ENCODE peak calls at places on chromosomes 2 and 18, in ten cellular contexts. One of them, this sample, is unnamed.

GRCh38 chr2:12416600-12416999 is 300.1 kb upstream of the TRIB2 start:
- DNase-seq in hepatocyte: peak
- DNase-seq in HepG2: peak
- DNase-seq in K562: peak
- DNase-seq in H1: no peak
- DNase-seq in chondrocyte: no peak
- DNase-seq in mesothelial cell of epicardium: no peak
- DNase-seq in A549: no peak
- DNase-seq in foreskin fibroblast: peak
- DNase-seq in CD14-positive monocyte: no peak
- DNase-seq in this sample: peak

GRCh38 chr2:70674636-70675430 is 93.2 kb downstream of the ADD2 start:
- DNase-seq in hepatocyte: no peak
- DNase-seq in HepG2: no peak
- DNase-seq in K562: no peak
- DNase-seq in H1: no peak
- DNase-seq in chondrocyte: no peak
- DNase-seq in mesothelial cell of epicardium: no peak
- DNase-seq in A549: no peak
- DNase-seq in foreskin fibroblast: no peak
- DNase-seq in CD14-positive monocyte: no peak
- DNase-seq in this sample: no peak

GRCh38 chr2:105397959-105398521 is 811 bp downstream of the FHL2 start:
- DNase-seq in hepatocyte: no peak
- DNase-seq in HepG2: no peak
- DNase-seq in K562: peak
- DNase-seq in H1: no peak
- DNase-seq in chondrocyte: no peak
- DNase-seq in mesothelial cell of epicardium: no peak
- DNase-seq in A549: no peak
- DNase-seq in foreskin fibroblast: peak
- DNase-seq in CD14-positive monocyte: no peak
- DNase-seq in this sample: no peak

GRCh38 chr2:135783416-135783815 is 41.8 kb downstream of the UBXN4 start:
- DNase-seq in hepatocyte: no peak
- DNase-seq in HepG2: no peak
- DNase-seq in K562: no peak
- DNase-seq in H1: no peak
- DNase-seq in chondrocyte: no peak
- DNase-seq in mesothelial cell of epicardium: no peak
- DNase-seq in A549: no peak
- DNase-seq in foreskin fibroblast: no peak
- DNase-seq in CD14-positive monocyte: no peak
- DNase-seq in this sample: no peak

GRCh38 chr2:125168442-125168841 is 1143.4 kb downstream of the CNTNAP5 start:
- DNase-seq in hepatocyte: no peak
- DNase-seq in HepG2: no peak
- DNase-seq in K562: no peak
- DNase-seq in H1: no peak
- DNase-seq in chondrocyte: no peak
- DNase-seq in mesothelial cell of epicardium: no peak
- DNase-seq in A549: no peak
- DNase-seq in foreskin fibroblast: no peak
- DNase-seq in CD14-positive monocyte: no peak
- DNase-seq in this sample: no peak

GRCh38 chr2:157803914-157804313 is 72.2 kb downstream of the ACVR1 start:
- DNase-seq in hepatocyte: no peak
- DNase-seq in HepG2: no peak
- DNase-seq in K562: no peak
- DNase-seq in H1: no peak
- DNase-seq in chondrocyte: no peak
- DNase-seq in mesothelial cell of epicardium: no peak
- DNase-seq in A549: no peak
- DNase-seq in foreskin fibroblast: no peak
- DNase-seq in CD14-positive monocyte: no peak
- DNase-seq in this sample: no peak

GRCh38 chr2:70902067-70902442 is 33.6 kb upstream of the ATP6V1B1 start:
- DNase-seq in hepatocyte: no peak
- DNase-seq in HepG2: peak
- DNase-seq in K562: no peak
- DNase-seq in H1: no peak
- DNase-seq in chondrocyte: no peak
- DNase-seq in mesothelial cell of epicardium: no peak
- DNase-seq in A549: no peak
- DNase-seq in foreskin fibroblast: no peak
- DNase-seq in CD14-positive monocyte: no peak
- DNase-seq in this sample: no peak

GRCh38 chr2:121489284-121489683 is 41.4 kb upstream of the RNU4ATAC start:
- DNase-seq in hepatocyte: no peak
- DNase-seq in HepG2: peak
- DNase-seq in K562: no peak
- DNase-seq in H1: no peak
- DNase-seq in chondrocyte: no peak
- DNase-seq in mesothelial cell of epicardium: no peak
- DNase-seq in A549: no peak
- DNase-seq in foreskin fibroblast: peak
- DNase-seq in CD14-positive monocyte: no peak
- DNase-seq in this sample: no peak

GRCh38 chr2:174063492-174064092 is 98.4 kb upstream of the SP3 start:
- DNase-seq in hepatocyte: no peak
- DNase-seq in HepG2: no peak
- DNase-seq in K562: no peak
- DNase-seq in H1: no peak
- DNase-seq in chondrocyte: no peak
- DNase-seq in mesothelial cell of epicardium: no peak
- DNase-seq in A549: no peak
- DNase-seq in foreskin fibroblast: no peak
- DNase-seq in CD14-positive monocyte: no peak
- DNase-seq in this sample: no peak

GRCh38 chr2:33476100-33476792 is at the start of gene RASGRP3:
- DNase-seq in hepatocyte: peak
- DNase-seq in HepG2: peak
- DNase-seq in K562: peak
- DNase-seq in H1: peak
- DNase-seq in chondrocyte: no peak
- DNase-seq in mesothelial cell of epicardium: peak
- DNase-seq in A549: peak
- DNase-seq in foreskin fibroblast: peak
- DNase-seq in CD14-positive monocyte: peak
- DNase-seq in this sample: peak

GRCh38 chr2:144583741-144584453 is 64.0 kb upstream of the ZEB2 start:
- DNase-seq in hepatocyte: no peak
- DNase-seq in HepG2: no peak
- DNase-seq in K562: peak
- DNase-seq in H1: no peak
- DNase-seq in chondrocyte: no peak
- DNase-seq in mesothelial cell of epicardium: no peak
- DNase-seq in A549: no peak
- DNase-seq in foreskin fibroblast: peak
- DNase-seq in CD14-positive monocyte: no peak
- DNase-seq in this sample: no peak

GRCh38 chr2:187297806-187298205 is 150.2 kb downstream of the CALCRL start:
- DNase-seq in hepatocyte: no peak
- DNase-seq in HepG2: no peak
- DNase-seq in K562: no peak
- DNase-seq in H1: no peak
- DNase-seq in chondrocyte: no peak
- DNase-seq in mesothelial cell of epicardium: no peak
- DNase-seq in A549: no peak
- DNase-seq in foreskin fibroblast: no peak
- DNase-seq in CD14-positive monocyte: no peak
- DNase-seq in this sample: no peak

GRCh38 chr2:11698009-11698922 is 28.3 kb upstream of the NTSR2 start:
- DNase-seq in hepatocyte: peak
- DNase-seq in HepG2: peak
- DNase-seq in K562: no peak
- DNase-seq in H1: no peak
- DNase-seq in chondrocyte: no peak
- DNase-seq in mesothelial cell of epicardium: no peak
- DNase-seq in A549: no peak
- DNase-seq in foreskin fibroblast: peak
- DNase-seq in CD14-positive monocyte: no peak
- DNase-seq in this sample: no peak

DNA sequence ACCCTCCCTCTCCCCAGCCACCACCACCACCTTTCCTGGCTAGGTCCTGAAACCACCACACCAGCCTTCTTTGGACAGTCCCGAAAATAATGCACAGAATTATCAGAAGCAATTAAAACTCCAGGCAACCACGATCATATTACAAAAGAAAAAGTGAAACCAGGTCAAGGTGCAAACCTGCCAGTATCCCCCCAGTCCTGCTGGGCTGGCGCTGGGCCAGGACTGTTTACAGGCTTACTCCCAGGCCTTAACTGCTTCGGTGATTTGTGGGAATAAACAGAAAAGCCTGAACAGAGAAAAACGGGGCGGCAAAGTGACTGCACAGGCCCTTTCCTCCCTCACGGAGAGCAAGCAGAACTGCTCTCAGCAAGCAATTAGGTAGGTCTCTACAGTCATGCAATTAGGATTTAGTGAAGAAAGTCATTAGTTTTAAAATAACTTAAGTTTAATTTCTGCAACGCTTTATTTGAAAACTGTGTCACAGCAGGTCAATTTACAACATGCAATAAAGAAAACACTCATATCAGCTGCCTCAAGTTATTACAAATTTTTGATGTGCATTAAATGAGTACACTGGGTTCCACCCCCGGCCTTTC is 1.3 kb downstream of the HDAC4 start:
- DNase-seq in hepatocyte: peak
- DNase-seq in HepG2: peak
- DNase-seq in K562: peak
- DNase-seq in H1: no peak
- DNase-seq in chondrocyte: peak
- DNase-seq in mesothelial cell of epicardium: no peak
- DNase-seq in A549: peak
- DNase-seq in foreskin fibroblast: peak
- DNase-seq in CD14-positive monocyte: no peak
- DNase-seq in this sample: no peak
- TF ChIP-seq CTCF in hepatocyte: peak
- TF ChIP-seq CTCF in HepG2: no peak
- TF ChIP-seq CTCF in K562: no peak
- TF ChIP-seq CTCF in H1: no peak
- TF ChIP-seq CTCF in chondrocyte: no peak
- TF ChIP-seq CTCF in mesothelial cell of epicardium: no peak
- TF ChIP-seq CTCF in A549: no peak
- TF ChIP-seq CTCF in foreskin fibroblast: no peak
- TF ChIP-seq CTCF in CD14-positive monocyte: no peak
- TF ChIP-seq CTCF in this sample: no peak

DNA sequence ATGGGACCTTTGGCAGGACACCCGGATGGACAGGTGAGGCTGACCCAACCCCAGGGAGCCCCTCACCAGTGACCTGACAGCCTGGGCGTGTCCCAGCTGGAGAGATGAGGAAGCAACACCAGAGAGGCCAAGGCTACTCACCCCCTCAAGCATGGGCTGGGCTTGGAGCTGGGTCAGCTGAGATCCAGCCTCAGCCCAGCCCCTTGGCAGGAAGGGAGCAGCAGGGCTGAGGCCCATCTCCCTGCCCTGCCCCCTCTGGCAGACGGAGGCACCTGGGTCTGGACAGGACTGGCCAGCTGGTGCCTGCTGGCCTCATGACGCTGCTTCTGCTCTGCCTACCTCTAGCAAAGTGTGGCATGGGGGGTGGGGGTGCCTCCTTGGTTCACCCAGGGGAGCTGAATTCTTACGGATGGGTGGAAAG is 37.8 kb downstream of the HS6ST1 start:
- DNase-seq in hepatocyte: no peak
- DNase-seq in HepG2: no peak
- DNase-seq in K562: no peak
- DNase-seq in H1: no peak
- DNase-seq in chondrocyte: peak
- DNase-seq in mesothelial cell of epicardium: no peak
- DNase-seq in A549: no peak
- DNase-seq in foreskin fibroblast: peak
- DNase-seq in CD14-positive monocyte: peak
- DNase-seq in this sample: no peak
- TF ChIP-seq CTCF in hepatocyte: no peak
- TF ChIP-seq CTCF in HepG2: no peak
- TF ChIP-seq CTCF in K562: no peak
- TF ChIP-seq CTCF in H1: no peak
- TF ChIP-seq CTCF in chondrocyte: no peak
- TF ChIP-seq CTCF in mesothelial cell of epicardium: no peak
- TF ChIP-seq CTCF in A549: no peak
- TF ChIP-seq CTCF in foreskin fibroblast: no peak
- TF ChIP-seq CTCF in CD14-positive monocyte: no peak
- TF ChIP-seq CTCF in this sample: no peak

GRCh38 chr2:45889053-45889452 is 237.6 kb downstream of the PRKCE start:
- DNase-seq in hepatocyte: peak
- DNase-seq in HepG2: no peak
- DNase-seq in K562: peak
- DNase-seq in H1: no peak
- DNase-seq in chondrocyte: no peak
- DNase-seq in mesothelial cell of epicardium: no peak
- DNase-seq in A549: no peak
- DNase-seq in foreskin fibroblast: no peak
- DNase-seq in CD14-positive monocyte: no peak
- DNase-seq in this sample: no peak
- TF ChIP-seq CTCF in hepatocyte: no peak
- TF ChIP-seq CTCF in HepG2: no peak
- TF ChIP-seq CTCF in K562: no peak
- TF ChIP-seq CTCF in H1: no peak
- TF ChIP-seq CTCF in chondrocyte: peak
- TF ChIP-seq CTCF in mesothelial cell of epicardium: no peak
- TF ChIP-seq CTCF in A549: no peak
- TF ChIP-seq CTCF in foreskin fibroblast: no peak
- TF ChIP-seq CTCF in CD14-positive monocyte: no peak
- TF ChIP-seq CTCF in this sample: no peak

GRCh38 chr18:12278765-12279682 is 24.9 kb downstream of the CIDEA start:
- DNase-seq in hepatocyte: peak
- DNase-seq in HepG2: peak
- DNase-seq in K562: no peak
- DNase-seq in H1: peak
- DNase-seq in chondrocyte: no peak
- DNase-seq in mesothelial cell of epicardium: peak
- DNase-seq in A549: no peak
- DNase-seq in foreskin fibroblast: peak
- DNase-seq in CD14-positive monocyte: no peak
- DNase-seq in this sample: no peak
- TF ChIP-seq CTCF in hepatocyte: no peak
- TF ChIP-seq CTCF in HepG2: peak
- TF ChIP-seq CTCF in K562: no peak
- TF ChIP-seq CTCF in H1: no peak
- TF ChIP-seq CTCF in chondrocyte: peak
- TF ChIP-seq CTCF in mesothelial cell of epicardium: no peak
- TF ChIP-seq CTCF in A549: no peak
- TF ChIP-seq CTCF in foreskin fibroblast: no peak
- TF ChIP-seq CTCF in CD14-positive monocyte: no peak
- TF ChIP-seq CTCF in this sample: no peak

This sample was measured in activated B cell treated with CpG ODN at 0.5 μM for 24 hours.